ENCODE peak calls at places on chromosomes 12 and 14, in four cellular contexts. G, Q, Y and D are unnamed samples.

GRCh38 chr14:65476290-65476941 is 63.9 kb downstream of the FUT8 start:
- DNase-seq in G (no peak), Q (no peak), Y (no peak), D (no peak)

GRCh38 chr12:95548056-95548538 is 3.2 kb downstream of the USP44 start:
- DNase-seq in G (peak), Q (no peak), Y (no peak), D (no peak)

GRCh38 chr12:11545438-11546330 is 103.8 kb upstream of the ETV6 start:
- DNase-seq in Y (peak), G (peak), Q (no peak), D (no peak)

GRCh38 chr12:95066091-95066855 is 7.1 kb downstream of the NR2C1 start:
- DNase-seq in Q (no peak), G (no peak), Y (no peak), D (no peak)

GRCh38 chr12:27177716-27178115 is 66.4 kb upstream of the STK38L start:
- DNase-seq in Q (no peak), Y (no peak), G (peak), D (no peak)

GRCh38 chr12:130934753-130935152 is 19.0 kb upstream of the ADGRD1 start:
- DNase-seq in G (no peak), Y (no peak), Q (no peak), D (no peak)

GRCh38 chr14:29494312-29494711 is 433.3 kb downstream of the PRKD1 start:
- DNase-seq in G (no peak), Q (no peak), Y (no peak), D (no peak)

GRCh38 chr14:89336338-89336737 is 80.7 kb downstream of the FOXN3 start:
- DNase-seq in Q (peak), Y (no peak), G (peak), D (no peak)

GRCh38 chr12:49332441-49332861 is 4.5 kb downstream of the C1QL4 start:
- DNase-seq in G (no peak), Q (no peak), Y (no peak), D (no peak)

GRCh38 chr14:68675233-68675577 is 117.7 kb downstream of the ZFP36L1 start:
- DNase-seq in Q (no peak), Y (no peak), G (no peak), D (no peak)

GRCh38 chr14:74089251-74090020 is 4.7 kb downstream of the LIN52 start:
- DNase-seq in Y (no peak), Q (no peak), G (no peak), D (no peak)

GRCh38 chr12:130338794-130339601 is 1.3 kb downstream of the PIWIL1 start:
- DNase-seq in Y (no peak), G (no peak), Q (no peak), D (no peak)

GRCh38 chr12:120706029-120706428 is 4.2 kb upstream of the UNC119B start:
- DNase-seq in Y (no peak), Q (no peak), G (no peak), D (no peak)

GRCh38 chr14:87690076-87690661 is 302.8 kb downstream of the GALC start:
- DNase-seq in G (peak), Q (no peak), Y (no peak), D (no peak)

GRCh38 chr12:50338920-50339319 is 55.6 kb upstream of the LIMA1 start:
- DNase-seq in Q (no peak), G (no peak), Y (no peak), D (no peak)